ENCODE peak calls at places on chromosomes 11 and 22, in ten cellular contexts. S is NCI-H748 treated with DMSO at 0.1 percent for 48 hours; P is fibroblast of pulmonary artery; K is activated CD8-positive, alpha-beta memory T cell treated with anti-CD3 and anti-CD28 coated beads for 48 hours; A is CD4-positive, alpha-beta T cell; U is nucleus accumbens; M is NCI-H1930; D is ascending aorta; O is lower lobe of right lung; F is AG08395. H is an unnamed sample.

GRCh38 chr11:33630936-33631748 is 69.5 kb downstream of the C11orf91 start:
- DNase-seq in P (no peak), K (no peak), F (no peak), A (no peak), D (no peak), O (no peak), S (no peak), M (no peak), U (no peak), H (no peak)

GRCh38 chr11:73171762-73172161 is 29.6 kb upstream of the FCHSD2 start:
- DNase-seq in O (no peak), K (no peak), D (no peak), U (no peak), F (no peak), S (no peak), A (no peak), P (no peak), M (no peak), H (no peak)

GRCh38 chr22:38948181-38948940 is 9.0 kb upstream of the APOBEC3A start:
- DNase-seq in M (no peak), D (no peak), P (no peak), A (no peak), O (no peak), F (no peak), S (no peak), U (no peak), K (no peak), H (no peak)

GRCh38 chr11:3186166-3186953 is 21.2 kb upstream of the OSBPL5 start:
- DNase-seq in M (no peak), S (no peak), O (no peak), P (no peak), A (no peak), D (no peak), F (no peak), U (no peak), K (no peak), H (no peak)

GRCh38 chr11:6626971-6627761 is 7.9 kb upstream of the TPP1 start:
- DNase-seq in D (no peak), U (peak), A (no peak), P (no peak), S (no peak), O (no peak), F (no peak), K (no peak), M (no peak), H (peak)

GRCh38 chr11:68724293-68724692 is 27.0 kb downstream of the TESMIN start:
- DNase-seq in D (no peak), M (no peak), K (no peak), F (no peak), U (no peak), A (no peak), S (no peak), O (no peak), P (no peak), H (no peak)

GRCh38 chr11:630871-631270 is 3.9 kb upstream of the SCT start:
- DNase-seq in U (no peak), M (no peak), K (no peak), F (no peak), D (no peak), S (no peak), A (no peak), P (no peak), O (no peak), H (no peak)

GRCh38 chr11:73286240-73286810 is 14.2 kb downstream of the P2RY6 start:
- DNase-seq in K (no peak), A (no peak), U (no peak), F (no peak), M (no peak), D (no peak), P (no peak), O (no peak), S (no peak), H (no peak)

GRCh38 chr11:13502492-13502891 is 6.7 kb upstream of the PTH start:
- DNase-seq in O (no peak), F (no peak), S (no peak), D (no peak), P (no peak), A (no peak), K (no peak), U (no peak), M (no peak), H (no peak)

GRCh38 chr11:48182860-48183526 is 33.6 kb upstream of the OR4B1 start:
- DNase-seq in A (no peak), O (no peak), K (no peak), D (no peak), P (no peak), M (no peak), S (no peak), F (no peak), U (no peak), H (no peak)

GRCh38 chr11:8033312-8033715 is 46.2 kb downstream of the EIF3F start:
- DNase-seq in P (peak), A (peak), M (peak), U (peak), F (peak), K (no peak), O (peak), S (peak), D (peak), H (peak)

H was measured in cerebellum.